ENCODE peak calls at places on chromosome 19, in eight cellular contexts. One of them, this sample, is unnamed. For H3K4me1, the result is how much of the 10 kb centered on the place peaks cover.

GRCh38 chr19:18608805-18609716 is 2.5 kb upstream of the CRLF1 start:
- DNase-seq in GM23248: no peak
- DNase-seq in heart left ventricle: no peak
- DNase-seq in adrenal gland: no peak
- DNase-seq in tibial artery: no peak
- DNase-seq in fibroblast of lung: no peak
- DNase-seq in CD4-positive, CD25-positive, alpha-beta regulatory T cell: no peak
- DNase-seq in IMR-90: no peak
- DNase-seq in this sample: no peak

GRCh38 chr19:47106819-47107200 is 6.8 kb downstream of the ZC3H4 start:
- DNase-seq in GM23248: peak
- DNase-seq in heart left ventricle: no peak
- DNase-seq in adrenal gland: no peak
- DNase-seq in tibial artery: no peak
- DNase-seq in fibroblast of lung: no peak
- DNase-seq in CD4-positive, CD25-positive, alpha-beta regulatory T cell: no peak
- DNase-seq in IMR-90: peak
- DNase-seq in this sample: no peak

GRCh38 chr19:29645911-29646310 is 19.4 kb upstream of the PLEKHF1 start:
- DNase-seq in GM23248: peak
- DNase-seq in heart left ventricle: peak
- DNase-seq in adrenal gland: peak
- DNase-seq in tibial artery: peak
- DNase-seq in fibroblast of lung: peak
- DNase-seq in CD4-positive, CD25-positive, alpha-beta regulatory T cell: no peak
- DNase-seq in IMR-90: peak
- DNase-seq in this sample: no peak

GRCh38 chr19:43562698-43563241 is 12.6 kb downstream of the XRCC1 start:
- DNase-seq in GM23248: peak
- DNase-seq in heart left ventricle: peak
- DNase-seq in adrenal gland: peak
- DNase-seq in tibial artery: peak
- DNase-seq in fibroblast of lung: peak
- DNase-seq in CD4-positive, CD25-positive, alpha-beta regulatory T cell: peak
- DNase-seq in IMR-90: peak
- DNase-seq in this sample: peak

GRCh38 chr19:51784922-51785690 is 9.9 kb upstream of the FPR3 start:
- DNase-seq in GM23248: peak
- DNase-seq in heart left ventricle: peak
- DNase-seq in adrenal gland: peak
- DNase-seq in tibial artery: peak
- DNase-seq in fibroblast of lung: peak
- DNase-seq in CD4-positive, CD25-positive, alpha-beta regulatory T cell: no peak
- DNase-seq in IMR-90: no peak
- DNase-seq in this sample: peak

GRCh38 chr19:32748497-32748896 is 28.9 kb downstream of the TDRD12 start:
- DNase-seq in GM23248: no peak
- DNase-seq in heart left ventricle: no peak
- DNase-seq in adrenal gland: no peak
- DNase-seq in tibial artery: no peak
- DNase-seq in fibroblast of lung: no peak
- DNase-seq in CD4-positive, CD25-positive, alpha-beta regulatory T cell: peak
- DNase-seq in IMR-90: no peak
- DNase-seq in this sample: no peak

GRCh38 chr19:7772752-7773291 is 9.8 kb downstream of the CLEC4M start:
- DNase-seq in GM23248: peak
- DNase-seq in heart left ventricle: no peak
- DNase-seq in adrenal gland: no peak
- DNase-seq in tibial artery: no peak
- DNase-seq in fibroblast of lung: no peak
- DNase-seq in CD4-positive, CD25-positive, alpha-beta regulatory T cell: no peak
- DNase-seq in IMR-90: no peak
- DNase-seq in this sample: no peak

GRCh38 chr19:44958090-44958489 is 2.9 kb downstream of the CLPTM1 start:
- DNase-seq in GM23248: no peak
- DNase-seq in heart left ventricle: no peak
- DNase-seq in adrenal gland: peak
- DNase-seq in tibial artery: no peak
- DNase-seq in fibroblast of lung: no peak
- DNase-seq in CD4-positive, CD25-positive, alpha-beta regulatory T cell: no peak
- DNase-seq in IMR-90: no peak
- DNase-seq in this sample: no peak

GRCh38 chr19:53977991-53978731 is 13.3 kb upstream of the CACNG6 start:
- DNase-seq in GM23248: peak
- DNase-seq in heart left ventricle: peak
- DNase-seq in adrenal gland: peak
- DNase-seq in tibial artery: peak
- DNase-seq in fibroblast of lung: peak
- DNase-seq in CD4-positive, CD25-positive, alpha-beta regulatory T cell: peak
- DNase-seq in IMR-90: peak
- DNase-seq in this sample: peak

GRCh38 chr19:36140289-36141038 is 598 bp downstream of the CAPNS1 start:
- DNase-seq in GM23248: peak
- DNase-seq in heart left ventricle: peak
- DNase-seq in adrenal gland: peak
- DNase-seq in tibial artery: peak
- DNase-seq in fibroblast of lung: peak
- DNase-seq in CD4-positive, CD25-positive, alpha-beta regulatory T cell: no peak
- DNase-seq in IMR-90: peak
- DNase-seq in this sample: peak

GRCh38 chr19:38361633-38362075 is 12.7 kb upstream of the PSMD8 start:
- DNase-seq in GM23248: peak
- DNase-seq in heart left ventricle: peak
- DNase-seq in adrenal gland: peak
- DNase-seq in tibial artery: peak
- DNase-seq in fibroblast of lung: peak
- DNase-seq in CD4-positive, CD25-positive, alpha-beta regulatory T cell: peak
- DNase-seq in IMR-90: peak
- DNase-seq in this sample: peak

GRCh38 chr19:28330831-28331230 is 882.1 kb downstream of the UQCRFS1 start:
- DNase-seq in GM23248: peak
- DNase-seq in heart left ventricle: no peak
- DNase-seq in adrenal gland: no peak
- DNase-seq in tibial artery: no peak
- DNase-seq in fibroblast of lung: no peak
- DNase-seq in CD4-positive, CD25-positive, alpha-beta regulatory T cell: no peak
- DNase-seq in IMR-90: no peak
- DNase-seq in this sample: no peak

GRCh38 chr19:57099199-57099661 is 20.6 kb upstream of the USP29 start:
- DNase-seq in GM23248: peak
- DNase-seq in heart left ventricle: peak
- DNase-seq in adrenal gland: peak
- DNase-seq in tibial artery: peak
- DNase-seq in fibroblast of lung: peak
- DNase-seq in CD4-positive, CD25-positive, alpha-beta regulatory T cell: peak
- DNase-seq in IMR-90: peak
- DNase-seq in this sample: peak

GRCh38 chr19:55554749-55555152 is 9.4 kb upstream of the SBK3 start:
- DNase-seq in GM23248: no peak
- DNase-seq in heart left ventricle: no peak
- DNase-seq in adrenal gland: no peak
- DNase-seq in tibial artery: no peak
- DNase-seq in fibroblast of lung: no peak
- DNase-seq in CD4-positive, CD25-positive, alpha-beta regulatory T cell: no peak
- DNase-seq in IMR-90: no peak
- DNase-seq in this sample: no peak

GRCh38 chr19:42121036-42121621 is 11.1 kb downstream of the POU2F2 start:
- DNase-seq in GM23248: no peak
- DNase-seq in heart left ventricle: no peak
- DNase-seq in adrenal gland: no peak
- DNase-seq in tibial artery: no peak
- DNase-seq in fibroblast of lung: no peak
- DNase-seq in CD4-positive, CD25-positive, alpha-beta regulatory T cell: no peak
- DNase-seq in IMR-90: no peak
- DNase-seq in this sample: no peak

GRCh38 chr19:49472936-49473335 is 1.1 kb upstream of the FLT3LG start:
- DNase-seq in GM23248: no peak
- DNase-seq in heart left ventricle: no peak
- DNase-seq in adrenal gland: no peak
- DNase-seq in tibial artery: no peak
- DNase-seq in fibroblast of lung: no peak
- DNase-seq in CD4-positive, CD25-positive, alpha-beta regulatory T cell: no peak
- DNase-seq in IMR-90: no peak
- DNase-seq in this sample: no peak

DNA sequence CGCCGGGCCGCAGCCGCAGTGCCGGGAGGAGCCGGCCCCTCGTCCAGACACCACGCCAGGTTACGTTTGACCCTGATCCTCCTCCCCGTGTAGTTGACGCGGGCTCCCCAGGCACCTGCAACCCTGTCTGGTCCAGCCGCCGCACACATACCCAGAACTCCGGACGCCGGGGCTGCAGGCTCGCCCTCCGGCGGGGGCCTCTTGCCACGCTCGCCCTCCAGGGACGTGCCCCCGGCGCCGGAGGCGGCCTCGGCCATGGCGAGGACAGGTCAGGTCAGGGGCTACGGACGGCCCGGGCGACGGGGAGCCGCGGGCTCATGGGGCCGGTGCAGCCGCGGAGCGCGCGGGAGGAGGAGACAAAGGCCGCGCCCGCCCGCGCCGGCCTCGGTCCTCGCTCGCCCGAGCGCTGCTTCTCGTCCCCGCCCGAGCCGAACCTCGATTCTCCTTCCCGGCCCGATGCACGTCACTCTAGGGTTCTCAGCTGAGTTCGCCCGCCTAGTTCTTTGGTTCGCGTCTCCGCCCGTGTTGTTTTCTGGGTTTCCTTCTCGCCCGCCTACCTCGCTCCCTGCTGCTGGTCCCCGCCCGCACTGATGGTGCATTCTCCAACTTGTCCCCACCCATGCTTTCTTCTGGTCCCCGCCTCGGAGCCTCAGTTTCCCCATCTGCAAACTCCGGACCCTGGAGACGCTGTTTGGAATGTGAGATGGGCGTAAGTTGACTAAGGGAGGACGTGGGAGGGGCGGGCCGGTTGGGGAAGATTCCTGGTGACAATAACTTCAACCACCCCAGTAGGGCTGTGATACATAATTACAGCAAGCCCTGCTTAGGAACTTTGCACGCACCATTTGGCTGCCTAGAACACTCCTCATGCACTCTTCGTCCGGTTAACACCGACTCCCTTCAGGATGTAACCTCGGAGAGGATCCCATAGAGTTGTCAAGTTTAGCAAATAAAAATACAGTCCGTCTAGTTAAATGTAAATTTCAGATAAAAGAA is at the start of gene ANO8:
- DNase-seq in GM23248: peak
- DNase-seq in heart left ventricle: peak
- DNase-seq in adrenal gland: peak
- DNase-seq in tibial artery: peak
- DNase-seq in fibroblast of lung: peak
- DNase-seq in CD4-positive, CD25-positive, alpha-beta regulatory T cell: peak
- DNase-seq in IMR-90: peak
- DNase-seq in this sample: peak
- H3K4me1 ChIP-seq in GM23248: under half
- H3K4me1 ChIP-seq in heart left ventricle: under half
- H3K4me1 ChIP-seq in adrenal gland: under half
- H3K4me1 ChIP-seq in tibial artery: under half
- H3K4me1 ChIP-seq in fibroblast of lung: under half
- H3K4me1 ChIP-seq in CD4-positive, CD25-positive, alpha-beta regulatory T cell: half or more
- H3K4me1 ChIP-seq in IMR-90: under half
- H3K4me1 ChIP-seq in this sample: under half

DNA sequence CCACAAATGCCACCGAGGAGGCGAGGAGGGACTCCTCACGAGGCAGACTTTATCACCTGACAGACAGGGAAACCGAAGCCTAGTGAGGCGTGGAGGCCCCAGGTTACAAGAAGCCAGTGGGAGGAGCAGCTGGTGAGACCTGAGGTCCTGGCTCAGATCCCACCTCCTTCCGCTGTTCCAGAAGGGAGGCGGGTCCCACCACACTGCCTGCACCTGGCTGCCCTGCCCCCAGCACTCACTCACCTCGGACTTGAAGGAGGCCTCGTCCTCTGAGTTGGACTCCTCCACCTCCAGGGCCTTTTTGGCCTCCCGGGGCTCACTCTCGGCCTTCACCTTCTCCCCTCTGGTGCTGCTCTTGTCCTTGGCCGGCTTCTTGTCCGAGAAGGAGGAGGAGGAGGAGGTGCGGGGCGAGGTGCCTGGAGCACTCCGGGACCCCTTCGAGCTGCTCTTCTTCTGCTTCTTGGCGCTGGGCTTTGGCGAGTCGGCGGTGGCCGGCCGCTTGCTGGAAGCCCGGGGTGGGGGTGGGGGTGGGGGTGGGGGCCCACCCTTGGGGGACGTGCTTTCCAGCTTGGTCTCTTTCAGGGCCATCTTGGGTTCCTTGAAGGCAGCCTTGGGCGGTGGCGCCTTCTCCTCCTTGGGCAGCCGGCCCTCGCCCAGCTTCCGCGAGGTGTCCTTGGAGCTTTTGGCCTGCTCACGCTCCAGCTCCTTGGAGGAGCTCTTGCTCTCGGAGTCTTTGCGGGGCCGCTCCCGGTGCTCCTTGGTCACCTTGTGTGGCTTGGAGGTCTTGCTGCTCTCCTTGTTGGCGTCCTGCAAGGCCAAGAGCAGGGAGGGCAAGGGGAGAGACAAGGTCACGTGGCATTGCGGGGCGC is 57.7 kb downstream of the MLLT1 start:
- DNase-seq in GM23248: no peak
- DNase-seq in heart left ventricle: peak
- DNase-seq in adrenal gland: no peak
- DNase-seq in tibial artery: no peak
- DNase-seq in fibroblast of lung: no peak
- DNase-seq in CD4-positive, CD25-positive, alpha-beta regulatory T cell: no peak
- DNase-seq in IMR-90: no peak
- DNase-seq in this sample: peak
- H3K4me1 ChIP-seq in GM23248: under half
- H3K4me1 ChIP-seq in heart left ventricle: half or more
- H3K4me1 ChIP-seq in adrenal gland: half or more
- H3K4me1 ChIP-seq in tibial artery: under half
- H3K4me1 ChIP-seq in fibroblast of lung: under half
- H3K4me1 ChIP-seq in CD4-positive, CD25-positive, alpha-beta regulatory T cell: under half
- H3K4me1 ChIP-seq in IMR-90: under half
- H3K4me1 ChIP-seq in this sample: under half

DNA sequence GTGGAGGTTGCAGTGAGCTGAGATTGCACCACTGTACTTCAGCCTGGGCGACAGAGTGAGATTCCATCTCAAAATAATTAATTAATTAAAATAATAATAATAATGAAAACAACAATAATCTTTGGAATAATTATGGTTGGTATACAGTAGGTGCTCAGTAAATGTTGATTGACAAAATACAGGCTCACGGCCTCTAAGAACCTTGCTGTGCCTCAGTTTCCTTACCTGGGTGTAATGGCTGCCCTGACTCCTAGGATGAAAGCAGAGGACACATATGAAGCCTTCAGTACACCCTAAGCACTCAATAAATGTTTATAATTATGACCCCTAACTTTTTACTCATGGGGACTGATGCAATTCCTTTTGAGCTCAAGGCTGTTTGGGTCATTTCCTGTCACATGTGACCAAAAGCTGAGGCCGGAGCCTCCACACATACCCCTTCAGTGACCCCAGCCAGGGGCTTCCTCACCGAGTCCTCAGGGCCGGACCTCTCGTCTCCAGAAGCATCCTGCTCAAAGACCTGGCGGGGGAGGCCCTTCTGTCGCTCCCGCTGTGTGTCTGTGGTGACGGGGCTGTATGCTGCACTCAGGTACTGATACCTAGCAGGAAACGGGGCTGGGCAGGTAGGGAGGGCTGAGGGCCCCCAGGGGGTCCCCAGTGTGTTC is 10.5 kb downstream of the DOCK6 start:
- DNase-seq in GM23248: no peak
- DNase-seq in heart left ventricle: no peak
- DNase-seq in adrenal gland: no peak
- DNase-seq in tibial artery: no peak
- DNase-seq in fibroblast of lung: no peak
- DNase-seq in CD4-positive, CD25-positive, alpha-beta regulatory T cell: no peak
- DNase-seq in IMR-90: no peak
- DNase-seq in this sample: no peak
- H3K4me1 ChIP-seq in GM23248: under half
- H3K4me1 ChIP-seq in heart left ventricle: half or more
- H3K4me1 ChIP-seq in adrenal gland: under half
- H3K4me1 ChIP-seq in tibial artery: under half
- H3K4me1 ChIP-seq in fibroblast of lung: under half
- H3K4me1 ChIP-seq in CD4-positive, CD25-positive, alpha-beta regulatory T cell: under half
- H3K4me1 ChIP-seq in IMR-90: under half
- H3K4me1 ChIP-seq in this sample: under half

GRCh38 chr19:10106100-10106936 is at the start of gene PPAN:
- DNase-seq in GM23248: peak
- DNase-seq in heart left ventricle: peak
- DNase-seq in adrenal gland: peak
- DNase-seq in tibial artery: peak
- DNase-seq in fibroblast of lung: peak
- DNase-seq in CD4-positive, CD25-positive, alpha-beta regulatory T cell: peak
- DNase-seq in IMR-90: peak
- DNase-seq in this sample: peak
- H3K4me1 ChIP-seq in GM23248: under half
- H3K4me1 ChIP-seq in heart left ventricle: under half
- H3K4me1 ChIP-seq in adrenal gland: under half
- H3K4me1 ChIP-seq in tibial artery: under half
- H3K4me1 ChIP-seq in fibroblast of lung: under half
- H3K4me1 ChIP-seq in CD4-positive, CD25-positive, alpha-beta regulatory T cell: half or more
- H3K4me1 ChIP-seq in IMR-90: under half
- H3K4me1 ChIP-seq in this sample: under half